ENCODE peak calls at places on chromosomes 5 and 9, in four cellular contexts. E is A549, B is heart left ventricle, Q is epithelial cell of proximal tubule. J is an unnamed sample.

GRCh38 chr5:90689064-90689463 is 130.5 kb downstream of the ADGRV1 start:
- DNase-seq in E (no peak), B (no peak), Q (no peak), J (no peak)

GRCh38 chr5:140116716-140117115 is 2.8 kb downstream of the PURA start:
- DNase-seq in E (peak), B (no peak), Q (no peak), J (no peak)

GRCh38 chr5:137004279-137004678 is 494.8 kb downstream of the SPOCK1 start:
- DNase-seq in E (no peak), B (no peak), Q (no peak), J (no peak)

GRCh38 chr5:38725419-38725865 is 120.4 kb upstream of the OSMR start:
- DNase-seq in E (no peak), B (no peak), Q (no peak), J (no peak)

GRCh38 chr5:125326114-125326513 is 579.7 kb upstream of the ZNF608 start:
- DNase-seq in E (peak), B (peak), Q (no peak), J (peak)

GRCh38 chr5:95823738-95824609 is 1.4 kb upstream of the GLRX start:
- DNase-seq in E (peak), B (peak), Q (peak), J (peak)

GRCh38 chr9:92706218-92706940 is 36.4 kb upstream of the IPPK start:
- DNase-seq in E (peak), B (no peak), Q (no peak), J (peak)

GRCh38 chr5:141973871-141974595 is 5.1 kb downstream of the RNF14 start:
- DNase-seq in E (no peak), B (no peak), Q (no peak), J (no peak)

GRCh38 chr5:176166427-176166826 is 71.8 kb upstream of the SIMC1 start:
- DNase-seq in E (no peak), B (no peak), Q (no peak), J (no peak)

GRCh38 chr5:150710165-150710564 is 9.3 kb upstream of the RBM22 start:
- DNase-seq in E (peak), B (no peak), Q (no peak), J (peak)

GRCh38 chr9:2489838-2490314 is 131.7 kb upstream of the VLDLR start:
- DNase-seq in E (no peak), B (peak), Q (no peak), J (no peak)

GRCh38 chr5:145718956-145719355 is 116.2 kb downstream of the PRELID2 start:
- DNase-seq in E (peak), B (no peak), Q (no peak), J (peak)

GRCh38 chr9:93105620-93106019 is 9.6 kb downstream of the CARD19 start:
- DNase-seq in E (no peak), B (no peak), Q (no peak), J (no peak)

GRCh38 chr9:127244609-127245601 is 19.7 kb upstream of the GARNL3 start:
- DNase-seq in E (peak), B (peak), Q (peak), J (peak)

GRCh38 chr9:37035472-37036236 is 1.6 kb upstream of the PAX5 start:
- DNase-seq in E (no peak), B (no peak), Q (no peak), J (no peak)

GRCh38 chr5:96896806-96897205 is 20.5 kb downstream of the ERAP2 start:
- DNase-seq in E (no peak), B (no peak), Q (no peak), J (no peak)

GRCh38 chr9:77290373-77290772 is 113.0 kb downstream of the VPS13A start:
- DNase-seq in E (no peak), B (no peak), Q (no peak), J (no peak)

GRCh38 chr5:40429258-40430111 is 250.2 kb upstream of the PTGER4 start:
- DNase-seq in E (no peak), B (peak), Q (no peak), J (no peak)

GRCh38 chr5:86981898-86982297 is 285.8 kb upstream of the RASA1 start:
- DNase-seq in E (no peak), B (no peak), Q (no peak), J (no peak)

GRCh38 chr9:110101531-110102161 is 106.3 kb downstream of the C9orf152 start:
- DNase-seq in E (no peak), B (peak), Q (no peak), J (no peak)

GRCh38 chr9:72592501-72593403 is 71.3 kb downstream of the TMC1 start:
- DNase-seq in E (peak), B (no peak), Q (no peak), J (peak)

GRCh38 chr5:40813698-40814281 is 15.6 kb upstream of the PRKAA1 start:
- DNase-seq in E (no peak), B (no peak), Q (no peak), J (no peak)

GRCh38 chr5:148615644-148616283 is 38.6 kb downstream of the HTR4 start:
- DNase-seq in E (no peak), B (no peak), Q (no peak), J (no peak)

GRCh38 chr5:75044406-75044805 is 8.0 kb downstream of the GCNT4 start:
- DNase-seq in E (no peak), B (no peak), Q (peak), J (no peak)

GRCh38 chr5:77171141-77171910 is 39.2 kb upstream of the PDE8B start:
- DNase-seq in E (no peak), B (no peak), Q (no peak), J (no peak)

DNA sequence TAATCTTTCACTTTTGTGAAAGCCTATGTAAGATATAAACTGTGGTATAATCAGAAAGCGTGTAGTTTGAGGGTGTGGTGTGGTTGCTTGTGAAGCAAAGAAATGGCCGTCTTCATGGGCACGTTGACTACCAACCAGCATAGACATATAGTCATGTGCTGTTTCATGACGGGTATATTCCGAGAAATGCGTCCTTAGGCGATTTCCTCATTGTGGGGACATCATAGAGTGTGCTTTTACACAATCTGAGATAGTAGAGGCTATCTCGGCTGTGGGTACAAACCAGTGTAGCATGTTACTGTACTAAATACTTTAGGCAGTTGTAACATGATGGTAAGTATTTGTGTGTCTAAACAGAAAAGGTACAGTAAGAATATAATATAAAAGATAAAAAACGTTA is 79.7 kb upstream of the LRRC70 start:
- DNase-seq in E (no peak), B (no peak), Q (no peak), J (no peak)
- TF ChIP-seq CTCF in E (no peak), B (no peak), Q (no peak), J (no peak)

DNA sequence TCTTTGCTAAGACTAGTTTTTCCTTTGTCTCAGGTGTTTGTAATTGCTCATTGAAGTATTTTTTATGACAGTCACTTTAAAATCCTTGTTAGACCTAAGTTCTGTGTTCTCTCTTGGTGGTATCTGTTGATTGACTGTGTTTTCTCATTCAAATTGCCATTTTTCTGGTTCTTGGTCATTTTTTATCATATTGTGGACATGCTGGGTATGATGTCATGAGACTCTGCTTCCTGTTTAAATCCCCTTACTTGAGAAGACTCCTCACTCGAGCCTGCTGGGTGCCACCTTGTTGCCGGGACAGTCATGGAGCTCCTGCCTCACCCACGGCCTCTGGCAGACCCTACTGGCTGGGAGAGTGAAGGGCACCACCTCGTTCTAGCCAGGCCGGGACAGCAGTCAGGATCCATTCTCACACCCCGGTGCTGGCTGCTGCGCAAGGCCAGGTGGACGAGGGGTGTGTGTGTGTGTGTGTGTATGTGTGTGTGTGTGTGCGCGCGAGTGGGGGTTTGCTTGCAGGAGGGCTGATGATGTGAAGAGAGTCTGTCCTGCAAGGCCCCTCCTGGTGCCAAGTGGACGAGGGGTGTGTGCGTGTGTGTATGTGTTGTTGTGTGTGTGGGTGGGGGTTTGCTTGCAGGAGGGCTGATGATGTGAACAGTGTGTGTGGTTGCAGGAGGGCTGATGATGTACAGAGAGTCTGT is 4.4 kb downstream of the CEP72 start:
- DNase-seq in E (peak), B (peak), Q (no peak), J (peak)
- TF ChIP-seq CTCF in E (no peak), B (no peak), Q (no peak), J (no peak)

DNA sequence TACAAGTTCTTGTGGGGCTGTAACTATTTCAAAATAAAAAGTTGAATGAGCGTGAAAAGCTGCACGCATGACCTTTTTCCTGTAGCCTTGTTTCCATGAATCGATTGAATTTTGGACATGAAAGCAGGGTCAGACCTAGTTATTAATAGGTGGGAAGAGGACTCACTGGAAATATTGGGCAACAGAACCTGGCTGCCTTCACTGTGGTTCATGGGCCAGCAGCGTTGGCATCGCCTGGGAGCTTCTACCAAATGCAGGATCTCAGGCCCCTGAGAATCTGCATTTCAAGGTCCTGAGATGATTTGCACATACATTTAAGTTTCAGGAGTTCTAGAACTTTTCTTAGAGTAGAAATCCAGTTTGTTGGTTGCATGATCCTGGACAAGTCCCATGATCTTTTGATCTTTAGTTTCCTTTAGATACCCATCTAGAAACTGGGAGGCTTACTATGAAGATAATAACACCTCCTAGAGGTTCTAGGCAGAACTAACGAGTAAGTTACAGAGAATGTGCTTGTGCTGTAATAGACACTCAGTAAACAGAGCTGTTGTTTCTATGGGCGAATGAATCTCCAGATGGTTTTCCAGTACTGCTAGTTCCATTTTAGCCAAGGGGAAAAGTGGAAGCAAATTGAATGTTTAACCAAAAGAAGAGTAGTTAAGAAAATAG is 12.4 kb downstream of the ANKRD33B start:
- DNase-seq in E (no peak), B (no peak), Q (no peak), J (no peak)
- TF ChIP-seq CTCF in E (no peak), B (peak), Q (peak), J (no peak)

DNA sequence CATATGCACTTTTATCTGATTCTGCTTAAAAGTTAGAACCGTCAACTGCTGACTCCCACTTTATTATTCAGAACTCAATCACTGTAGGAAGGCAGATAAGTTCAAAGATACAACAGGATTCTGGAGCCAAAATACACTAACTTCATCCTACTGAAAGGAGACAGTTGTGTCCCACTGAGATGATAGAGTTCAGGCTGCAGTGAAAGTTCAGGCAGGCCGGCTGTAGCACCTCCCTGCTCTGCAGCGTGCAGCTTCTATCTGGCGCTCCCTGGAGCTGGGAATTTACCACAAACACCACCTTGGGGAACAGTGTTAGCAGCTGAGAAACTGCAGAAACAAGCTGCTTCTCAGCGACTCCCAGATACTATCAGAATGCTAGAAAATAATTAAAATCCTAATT is 52.5 kb upstream of the CNTLN start:
- DNase-seq in E (peak), B (no peak), Q (no peak), J (no peak)
- TF ChIP-seq CTCF in E (no peak), B (no peak), Q (no peak), J (no peak)

GRCh38 chr9:81022177-81022576 is 667.2 kb downstream of the TLE1 start:
- DNase-seq in E (no peak), B (no peak), Q (no peak), J (no peak)
- TF ChIP-seq CTCF in E (no peak), B (no peak), Q (no peak), J (no peak)

GRCh38 chr9:404229-404628 is 189.6 kb downstream of the DOCK8 start:
- DNase-seq in E (no peak), B (no peak), Q (no peak), J (no peak)

GRCh38 chr9:407255-407654 is 192.6 kb downstream of the DOCK8 start:
- DNase-seq in E (peak), B (no peak), Q (no peak), J (no peak)
- TF ChIP-seq CTCF in E (peak), B (peak), Q (peak), J (no peak)

DNA sequence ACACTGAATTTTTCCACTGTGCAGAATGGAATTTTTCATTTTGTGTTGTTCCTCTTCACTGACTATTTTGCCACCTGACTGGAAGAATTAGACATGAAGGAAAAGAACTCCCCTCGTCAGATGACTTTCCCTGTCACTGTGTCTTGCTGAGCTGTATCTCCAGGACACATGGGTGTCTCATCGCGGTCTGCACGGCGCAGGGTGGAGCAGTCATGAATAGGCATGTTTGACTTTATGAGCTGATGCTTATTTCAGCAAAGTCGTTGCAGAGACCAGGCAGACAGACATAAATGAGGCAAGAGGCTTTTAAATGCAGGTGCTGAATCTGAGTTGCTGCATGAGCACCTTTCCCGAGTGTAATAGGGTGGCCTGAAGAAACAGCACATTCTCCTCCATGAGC is 50.3 kb upstream of the SEMA4D start:
- DNase-seq in E (no peak), B (no peak), Q (no peak), J (no peak)
- TF ChIP-seq CTCF in E (no peak), B (no peak), Q (no peak), J (no peak)

DNA sequence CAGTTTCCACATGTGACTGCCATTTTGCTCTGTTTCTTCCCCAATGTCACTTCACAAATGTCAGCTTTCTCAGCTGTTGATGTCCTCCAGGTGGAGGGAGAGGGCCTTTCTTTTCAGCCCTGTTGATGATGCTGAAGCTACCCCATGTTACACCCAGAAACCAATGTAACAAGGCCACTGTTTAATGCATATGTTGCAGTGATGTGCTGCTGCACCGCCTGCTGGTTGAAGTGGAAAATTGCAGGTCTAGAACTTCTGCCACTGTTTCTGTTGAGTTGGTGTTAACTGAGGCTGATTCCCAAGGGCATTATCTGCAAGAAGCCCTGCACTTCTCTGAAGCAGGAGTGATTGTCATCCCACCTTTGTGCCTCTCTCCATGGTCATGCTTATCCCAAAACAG is 428.4 kb downstream of the KDM4C start:
- DNase-seq in E (peak), B (no peak), Q (no peak), J (no peak)
- TF ChIP-seq CTCF in E (peak), B (no peak), Q (peak), J (no peak)

DNA sequence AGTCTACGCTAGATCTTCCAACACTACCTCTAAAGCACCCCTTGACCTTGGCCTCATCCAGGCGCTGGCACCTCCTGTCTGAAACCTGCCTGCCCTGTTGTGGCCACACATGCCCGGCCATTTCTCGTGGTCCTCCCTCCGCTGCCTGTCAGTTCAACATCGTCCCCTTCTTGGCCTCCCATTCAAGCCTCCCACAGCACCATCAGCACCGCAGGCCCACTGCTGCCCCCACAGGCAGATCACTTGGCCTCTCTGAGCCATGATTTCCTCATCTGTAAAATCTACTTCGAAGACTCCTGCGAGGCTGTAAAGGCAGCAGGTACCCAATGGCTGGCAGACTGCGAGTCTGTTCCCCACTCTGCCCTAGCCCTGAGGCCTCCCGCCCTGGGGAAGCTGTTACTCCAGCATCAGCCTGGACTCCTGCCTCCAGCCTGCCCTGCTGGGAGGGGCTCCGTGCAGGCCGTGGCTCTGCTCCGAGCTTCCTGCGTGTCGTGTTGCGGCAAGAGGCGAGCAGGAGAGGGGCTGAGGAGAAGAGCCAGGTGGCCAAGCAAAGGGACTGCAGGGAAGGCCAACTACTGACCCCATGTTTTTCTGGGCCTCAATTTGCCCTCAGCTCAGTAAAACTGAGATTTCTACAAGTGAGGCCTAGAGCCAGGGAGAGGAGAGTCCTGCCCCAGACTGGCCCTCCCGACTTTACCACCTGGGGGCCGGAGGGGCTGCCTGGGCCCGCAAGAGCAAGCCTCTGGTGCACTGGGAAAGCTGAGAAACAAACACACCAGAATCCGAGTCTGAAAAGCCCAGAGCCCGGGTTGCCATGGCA is 70.5 kb upstream of the LRRTM2 start:
- DNase-seq in E (no peak), B (no peak), Q (no peak), J (no peak)
- TF ChIP-seq CTCF in E (no peak), B (no peak), Q (peak), J (no peak)

J was measured in Calu3.